ENCODE peak calls at places on chromosomes 5 and 9, in five cellular contexts. One of them, this sample, is unnamed.

GRCh38 chr5:23223846-23224245 is 283.6 kb upstream of the PRDM9 start:
- DNase-seq in mesenchymal stem cell: peak
- DNase-seq in IMR-90: no peak
- DNase-seq in H1: no peak
- DNase-seq in neuronal stem cell: no peak
- DNase-seq in this sample: no peak

GRCh38 chr5:174348582-174348981 is 303.1 kb downstream of the NSG2 start:
- DNase-seq in mesenchymal stem cell: no peak
- DNase-seq in IMR-90: peak
- DNase-seq in neuronal stem cell: no peak
- DNase-seq in H1: no peak
- DNase-seq in this sample: no peak

GRCh38 chr5:101678494-101679193 is 617.4 kb downstream of the SLCO4C1 start:
- DNase-seq in mesenchymal stem cell: peak
- DNase-seq in neuronal stem cell: peak
- DNase-seq in IMR-90: peak
- DNase-seq in H1: peak
- DNase-seq in this sample: peak

GRCh38 chr9:125953314-125954019 is 206.3 kb downstream of the PBX3 start:
- DNase-seq in neuronal stem cell: no peak
- DNase-seq in mesenchymal stem cell: no peak
- DNase-seq in IMR-90: no peak
- DNase-seq in H1: no peak
- DNase-seq in this sample: no peak

GRCh38 chr5:87916320-87916719 is 352.3 kb downstream of the TMEM161B start:
- DNase-seq in H1: no peak
- DNase-seq in IMR-90: no peak
- DNase-seq in mesenchymal stem cell: no peak
- DNase-seq in neuronal stem cell: no peak
- DNase-seq in this sample: peak

GRCh38 chr5:89273289-89273688 is 390.3 kb upstream of the MEF2C start:
- DNase-seq in H1: no peak
- DNase-seq in IMR-90: no peak
- DNase-seq in mesenchymal stem cell: no peak
- DNase-seq in neuronal stem cell: no peak
- DNase-seq in this sample: no peak

GRCh38 chr5:62791059-62791458 is 212.4 kb downstream of the LRRC70 start:
- DNase-seq in H1: no peak
- DNase-seq in mesenchymal stem cell: no peak
- DNase-seq in IMR-90: no peak
- DNase-seq in neuronal stem cell: no peak
- DNase-seq in this sample: no peak

GRCh38 chr5:167105951-167106350 is 1185.5 kb upstream of the WWC1 start:
- DNase-seq in mesenchymal stem cell: no peak
- DNase-seq in H1: no peak
- DNase-seq in neuronal stem cell: no peak
- DNase-seq in IMR-90: no peak
- DNase-seq in this sample: no peak

GRCh38 chr9:135517407-135517822 is 3.8 kb upstream of the LCN1 start:
- DNase-seq in H1: no peak
- DNase-seq in mesenchymal stem cell: no peak
- DNase-seq in IMR-90: no peak
- DNase-seq in neuronal stem cell: no peak
- DNase-seq in this sample: peak

GRCh38 chr5:43049216-43049615 is 9.1 kb upstream of the ANXA2R start:
- DNase-seq in H1: no peak
- DNase-seq in neuronal stem cell: no peak
- DNase-seq in mesenchymal stem cell: no peak
- DNase-seq in IMR-90: no peak
- DNase-seq in this sample: no peak

GRCh38 chr5:177372534-177372896 is 11.7 kb upstream of the SLC34A1 start:
- DNase-seq in H1: no peak
- DNase-seq in mesenchymal stem cell: no peak
- DNase-seq in IMR-90: no peak
- DNase-seq in neuronal stem cell: no peak
- DNase-seq in this sample: no peak

GRCh38 chr5:12141496-12141895 is 237.2 kb upstream of the CTNND2 start:
- DNase-seq in neuronal stem cell: no peak
- DNase-seq in H1: no peak
- DNase-seq in IMR-90: no peak
- DNase-seq in mesenchymal stem cell: no peak
- DNase-seq in this sample: no peak

GRCh38 chr9:24342457-24342856 is 203.2 kb downstream of the IZUMO3 start:
- DNase-seq in mesenchymal stem cell: no peak
- DNase-seq in neuronal stem cell: no peak
- DNase-seq in IMR-90: no peak
- DNase-seq in H1: no peak
- DNase-seq in this sample: no peak

GRCh38 chr5:1279443-1280151 is 15.3 kb downstream of the TERT start:
- DNase-seq in H1: no peak
- DNase-seq in mesenchymal stem cell: no peak
- DNase-seq in IMR-90: no peak
- DNase-seq in neuronal stem cell: no peak
- DNase-seq in this sample: no peak

GRCh38 chr5:92944903-92945629 is 636.0 kb downstream of the NR2F1-AS1 start:
- DNase-seq in mesenchymal stem cell: no peak
- DNase-seq in IMR-90: peak
- DNase-seq in H1: no peak
- DNase-seq in neuronal stem cell: no peak
- DNase-seq in this sample: no peak

GRCh38 chr5:115657883-115658233 is 32.0 kb upstream of the TMED7 start:
- DNase-seq in mesenchymal stem cell: peak
- DNase-seq in neuronal stem cell: no peak
- DNase-seq in H1: no peak
- DNase-seq in IMR-90: peak
- DNase-seq in this sample: no peak

GRCh38 chr5:135462304-135462703 is 10.2 kb upstream of the TIFAB start:
- DNase-seq in mesenchymal stem cell: peak
- DNase-seq in H1: peak
- DNase-seq in neuronal stem cell: peak
- DNase-seq in IMR-90: peak
- DNase-seq in this sample: peak

GRCh38 chr9:134384811-134385479 is 58.7 kb downstream of the RXRA start:
- DNase-seq in mesenchymal stem cell: no peak
- DNase-seq in IMR-90: no peak
- DNase-seq in H1: no peak
- DNase-seq in neuronal stem cell: peak
- DNase-seq in this sample: no peak

GRCh38 chr5:1462358-1462757 is 17.1 kb upstream of the SLC6A3 start:
- DNase-seq in neuronal stem cell: no peak
- DNase-seq in IMR-90: no peak
- DNase-seq in H1: no peak
- DNase-seq in mesenchymal stem cell: no peak
- DNase-seq in this sample: no peak

GRCh38 chr5:12668564-12668963 is 764.3 kb upstream of the CTNND2 start:
- DNase-seq in H1: no peak
- DNase-seq in mesenchymal stem cell: no peak
- DNase-seq in neuronal stem cell: no peak
- DNase-seq in IMR-90: no peak
- DNase-seq in this sample: no peak

GRCh38 chr9:135321580-135321979 is 158.0 kb upstream of the PPP1R26 start:
- DNase-seq in neuronal stem cell: no peak
- DNase-seq in H1: no peak
- DNase-seq in mesenchymal stem cell: no peak
- DNase-seq in IMR-90: no peak
- DNase-seq in this sample: no peak

GRCh38 chr5:103223031-103223955 is 35.3 kb upstream of the MACIR start:
- DNase-seq in H1: peak
- DNase-seq in mesenchymal stem cell: no peak
- DNase-seq in neuronal stem cell: no peak
- DNase-seq in IMR-90: no peak
- DNase-seq in this sample: peak

GRCh38 chr9:129312251-129312650 is 134.2 kb upstream of the IER5L start:
- DNase-seq in neuronal stem cell: no peak
- DNase-seq in H1: no peak
- DNase-seq in mesenchymal stem cell: no peak
- DNase-seq in IMR-90: no peak
- DNase-seq in this sample: no peak

GRCh38 chr9:71791875-71792274 is 23.6 kb upstream of the CEMIP2 start:
- DNase-seq in mesenchymal stem cell: no peak
- DNase-seq in H1: no peak
- DNase-seq in neuronal stem cell: no peak
- DNase-seq in IMR-90: peak
- DNase-seq in this sample: no peak

GRCh38 chr5:170861855-170862766 is at the start of gene RANBP17:
- DNase-seq in mesenchymal stem cell: peak
- DNase-seq in H1: peak
- DNase-seq in neuronal stem cell: peak
- DNase-seq in IMR-90: peak
- DNase-seq in this sample: peak
- H2BK15ac ChIP-seq in mesenchymal stem cell: peak
- H2BK15ac ChIP-seq in H1: no peak
- H2BK15ac ChIP-seq in neuronal stem cell: no peak
- H2BK15ac ChIP-seq in IMR-90: no peak
- H2BK15ac ChIP-seq in this sample: no peak

DNA sequence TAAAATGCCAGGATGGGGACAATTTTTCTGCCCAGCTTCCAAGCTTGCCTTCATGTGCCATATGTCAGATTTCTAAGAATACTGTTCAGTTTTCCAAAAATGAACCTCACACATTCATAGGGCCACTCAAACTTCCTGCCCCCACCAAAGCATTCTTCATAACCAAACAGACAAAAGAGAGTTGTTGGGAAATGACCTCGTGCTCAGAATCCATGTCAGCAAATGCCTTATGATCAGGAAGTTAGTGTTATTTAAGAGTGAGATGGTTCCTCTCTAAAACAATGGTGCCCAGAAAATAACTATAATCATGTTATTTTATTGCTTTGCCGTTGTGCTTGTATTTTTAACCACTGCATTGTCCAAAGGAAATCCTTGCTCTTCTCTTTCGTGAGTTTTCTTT is 208.2 kb downstream of the ZNF608 start:
- DNase-seq in mesenchymal stem cell: no peak
- DNase-seq in neuronal stem cell: no peak
- DNase-seq in H1: no peak
- DNase-seq in IMR-90: no peak
- DNase-seq in this sample: no peak
- H2BK15ac ChIP-seq in mesenchymal stem cell: no peak
- H2BK15ac ChIP-seq in neuronal stem cell: no peak
- H2BK15ac ChIP-seq in H1: no peak
- H2BK15ac ChIP-seq in IMR-90: no peak
- H2BK15ac ChIP-seq in this sample: no peak

GRCh38 chr5:119478781-119479180 is 26.5 kb downstream of the HSD17B4 start:
- DNase-seq in H1: no peak
- DNase-seq in IMR-90: peak
- DNase-seq in neuronal stem cell: no peak
- DNase-seq in mesenchymal stem cell: no peak
- DNase-seq in this sample: no peak
- H2BK15ac ChIP-seq in H1: no peak
- H2BK15ac ChIP-seq in IMR-90: no peak
- H2BK15ac ChIP-seq in neuronal stem cell: no peak
- H2BK15ac ChIP-seq in mesenchymal stem cell: no peak
- H2BK15ac ChIP-seq in this sample: no peak

DNA sequence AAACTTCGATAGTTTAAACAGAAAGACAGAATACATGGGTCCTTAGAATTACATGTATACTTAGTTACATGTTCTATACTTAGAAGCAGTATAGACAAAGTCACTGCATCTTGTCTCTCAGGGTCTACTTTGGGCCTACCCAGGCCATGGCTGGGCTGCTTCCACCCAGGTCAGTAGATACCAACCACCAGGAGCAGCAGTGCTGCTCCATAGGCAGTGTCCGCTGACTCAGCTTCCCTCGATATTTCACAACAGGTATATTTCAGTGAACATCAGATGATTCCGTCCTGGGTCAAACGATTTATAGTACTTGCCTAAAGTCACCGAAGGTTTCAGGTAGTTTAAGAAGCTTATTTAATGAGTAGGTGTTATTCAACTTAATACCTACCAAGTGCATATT is 18.0 kb downstream of the IARS1 start:
- DNase-seq in H1: no peak
- DNase-seq in neuronal stem cell: no peak
- DNase-seq in IMR-90: no peak
- DNase-seq in mesenchymal stem cell: peak
- DNase-seq in this sample: no peak
- H2BK15ac ChIP-seq in H1: no peak
- H2BK15ac ChIP-seq in neuronal stem cell: no peak
- H2BK15ac ChIP-seq in IMR-90: no peak
- H2BK15ac ChIP-seq in mesenchymal stem cell: no peak
- H2BK15ac ChIP-seq in this sample: no peak